ENCODE peak calls at places on chromosomes 3 and 15, in seven cellular contexts. R, V, U, S, M, K and P are unnamed samples.

GRCh38 chr15:76239786-76240185 is 71.5 kb downstream of the ETFA start:
- DNase-seq in U (no peak), M (no peak), S (no peak), K (no peak), V (peak; percentile 39), R (no peak), P (no peak)

GRCh38 chr3:40989141-40990061 is 209.9 kb upstream of the CTNNB1 start:
- DNase-seq in V (no peak), K (no peak), R (no peak), M (peak; percentile 11), U (no peak), S (no peak), P (no peak)

GRCh38 chr15:53759333-53759975 is at the start of gene WDR72:
- DNase-seq in K (no peak), V (no peak), S (no peak), U (no peak), R (peak; percentile 5), M (no peak), P (no peak)

GRCh38 chr3:23017800-23018199 is 185.3 kb upstream of the UBE2E2 start:
- DNase-seq in V (peak; percentile 78), S (no peak), K (no peak), R (no peak), U (no peak), M (peak; percentile 28), P (no peak)

GRCh38 chr15:72472907-72473669 is 1.0 kb upstream of the ARIH1 start:
- DNase-seq in K (no peak), V (peak; percentile 33), S (no peak), M (peak; percentile 47), U (no peak), R (no peak), P (no peak)

GRCh38 chr3:148101061-148101460 is 596.6 kb upstream of the AGTR1 start:
- DNase-seq in M (no peak), R (no peak), U (no peak), K (no peak), S (no peak), V (peak; percentile 70), P (no peak)

GRCh38 chr3:180743813-180744212 is 64.5 kb upstream of the CCDC39 start:
- DNase-seq in U (no peak), V (peak; percentile 0), R (no peak), K (no peak), M (no peak), S (no peak), P (no peak)

GRCh38 chr3:170714562-170715535 is 129.0 kb upstream of the SLC7A14 start:
- DNase-seq in R (no peak), V (peak; percentile 90), K (no peak), U (no peak), S (peak; percentile 53), M (peak; percentile 48), P (no peak)

GRCh38 chr15:73757571-73757970 is 4.4 kb upstream of the INSYN1 start:
- DNase-seq in R (no peak), M (no peak), U (no peak), S (no peak), K (no peak), V (no peak), P (no peak)

GRCh38 chr15:73994912-73995622 is 551 bp downstream of the PML start:
- DNase-seq in M (no peak), R (no peak), V (peak; percentile 29), U (no peak), K (no peak), S (no peak), P (no peak)

GRCh38 chr3:124965413-124965812 is 30.9 kb upstream of the MUC13 start:
- DNase-seq in M (no peak), K (no peak), R (no peak), V (no peak), U (no peak), S (no peak), P (no peak)

GRCh38 chr15:58086479-58086878 is 21.0 kb upstream of the ALDH1A2 start:
- DNase-seq in M (no peak), V (peak; percentile 22), S (no peak), R (no peak), U (no peak), K (no peak), P (no peak)

GRCh38 chr3:109702252-109702651 is 364.9 kb upstream of the DPPA4 start:
- DNase-seq in S (peak; percentile 97), V (peak; percentile 96), K (no peak), R (no peak), U (no peak), M (peak; percentile 72), P (no peak)

GRCh38 chr3:126350502-126351085 is 6.6 kb downstream of the KLF15 start:
- DNase-seq in U (peak; percentile 17), M (no peak), K (no peak), V (no peak), S (no peak), R (no peak), P (no peak)

GRCh38 chr15:31352283-31352880 is 25.7 kb downstream of the KLF13 start:
- DNase-seq in S (no peak), K (no peak), M (no peak), V (peak; percentile 17), U (no peak), R (no peak), P (no peak)

GRCh38 chr3:82020282-82020681 is 258.8 kb upstream of the GBE1 start:
- DNase-seq in K (no peak), M (no peak), S (no peak), R (no peak), V (no peak), U (no peak), P (no peak)

GRCh38 chr15:67762610-67763368 is 62.5 kb upstream of the SKOR1 start:
- DNase-seq in M (no peak), V (no peak), U (no peak), S (no peak), K (no peak), R (no peak), P (no peak)

GRCh38 chr3:5187920-5188418 is 462 bp downstream of the EDEM1 start:
- DNase-seq in V (peak; percentile 41), K (peak; percentile 7), U (peak; percentile 42), R (peak; percentile 41), S (no peak), M (peak; percentile 39), P (no peak)

GRCh38 chr3:129087138-129087702 is 26.6 kb downstream of the GP9 start:
- DNase-seq in S (no peak), M (peak; percentile 39), V (peak; percentile 48), K (no peak), U (peak; percentile 73), R (no peak), P (no peak)

GRCh38 chr3:65347166-65347565 is 659.4 kb upstream of the ADAMTS9 start:
- DNase-seq in K (no peak), S (no peak), V (no peak), U (no peak), R (no peak), M (no peak), P (no peak)

GRCh38 chr3:52043750-52044149 is 12.6 kb downstream of the DUSP7 start:
- DNase-seq in K (no peak), R (no peak), S (no peak), V (no peak), M (no peak), U (no peak), P (no peak)

GRCh38 chr15:44261007-44261706 is 27.4 kb upstream of the GOLM2 start:
- DNase-seq in U (no peak), M (no peak), R (peak; percentile 10), V (no peak), S (no peak), K (no peak), P (no peak)

GRCh38 chr3:10195692-10196091 is 31.0 kb downstream of the IRAK2 start:
- DNase-seq in S (no peak), R (no peak), U (no peak), K (no peak), M (no peak), V (no peak), P (no peak)

GRCh38 chr3:12959838-12960378 is 113.3 kb downstream of the IQSEC1 start:
- DNase-seq in M (no peak), S (no peak), V (no peak), K (no peak), U (no peak), R (peak; percentile 55), P (no peak)

GRCh38 chr3:14297305-14297704 is 105.1 kb upstream of the SLC6A6 start:
- DNase-seq in V (no peak), K (no peak), U (no peak), S (no peak), R (no peak), M (no peak), P (no peak)

DNA sequence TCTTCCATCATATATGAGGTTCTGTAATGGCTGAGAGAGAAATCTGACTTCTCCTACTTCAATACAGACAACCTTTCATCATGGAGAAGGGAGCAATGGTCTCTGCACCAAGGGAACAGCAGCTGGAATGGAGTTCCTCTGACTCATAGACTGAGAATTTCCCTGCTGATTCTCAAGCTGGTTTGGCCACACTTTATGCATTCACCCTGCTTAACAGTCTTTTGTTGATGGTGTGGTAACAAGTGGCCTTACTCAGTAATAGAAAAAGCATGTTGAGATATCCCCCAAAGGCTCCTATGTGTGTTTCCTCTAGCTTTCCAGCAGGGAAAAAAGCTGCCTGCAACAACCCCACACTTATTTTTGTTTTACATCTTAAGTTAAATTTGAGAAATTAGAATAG is 138.1 kb downstream of the GREM1 start:
- DNase-seq in R (no peak), V (peak; percentile 100), M (peak; percentile 99), K (no peak), U (no peak), S (peak; percentile 98), P (no peak)
- TF ChIP-seq CTCF in R (no peak), V (no peak), M (peak; percentile 21), K (no peak), U (no peak), S (peak; percentile 3), P (no peak)

GRCh38 chr3:192566706-192567290 is 160.5 kb downstream of the FGF12 start:
- DNase-seq in R (peak; percentile 69), V (peak; percentile 75), K (peak; percentile 76), M (peak; percentile 93), S (peak; percentile 81), U (peak; percentile 73), P (peak; percentile 71)
- TF ChIP-seq CTCF in R (peak; percentile 69), V (peak; percentile 77), K (peak; percentile 88), M (peak; percentile 73), S (peak; percentile 73), U (peak; percentile 45), P (peak; percentile 73)

GRCh38 chr15:100642950-100643338 is 40.6 kb downstream of the ASB7 start:
- DNase-seq in K (no peak), R (no peak), V (no peak), M (no peak), U (no peak), S (no peak), P (no peak)
- TF ChIP-seq CTCF in K (no peak), R (no peak), V (no peak), M (no peak), U (no peak), S (no peak), P (no peak)

DNA sequence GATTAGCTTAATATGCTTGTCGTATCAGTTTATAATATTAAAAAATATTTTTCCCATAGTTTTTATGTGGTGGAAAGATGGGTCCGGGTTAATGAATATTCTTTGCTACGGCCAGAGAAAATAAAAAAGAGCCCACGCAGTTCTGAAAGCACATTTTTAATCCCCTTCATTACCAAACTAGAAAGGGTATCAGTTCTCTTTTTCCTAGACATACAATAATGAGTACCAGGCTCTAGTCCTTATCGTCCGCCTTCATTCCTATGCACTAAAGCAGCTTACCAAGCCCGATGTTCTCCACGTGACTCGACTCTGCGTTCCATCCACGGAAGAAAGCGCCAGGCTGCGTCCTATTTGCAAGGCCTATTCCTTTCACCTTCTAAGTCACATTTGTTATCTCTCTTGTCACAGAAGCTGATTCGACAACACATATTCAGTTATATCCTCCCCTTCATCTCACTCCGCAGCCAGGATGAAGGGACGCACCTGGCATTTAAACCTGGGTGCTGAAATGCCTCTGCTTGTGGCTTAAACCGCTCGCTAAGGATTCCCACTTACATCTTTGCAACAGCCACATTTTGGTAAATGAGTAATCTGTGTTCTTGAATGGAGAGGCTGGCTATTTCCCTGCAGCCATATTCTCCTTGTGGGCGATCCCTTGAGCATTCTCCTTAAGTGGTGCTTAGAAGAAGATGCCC is 257.0 kb downstream of the CD47 start:
- DNase-seq in V (no peak), R (no peak), M (no peak), S (no peak), K (no peak), U (no peak), P (no peak)
- TF ChIP-seq CTCF in V (no peak), R (no peak), M (no peak), S (no peak), K (no peak), U (no peak), P (no peak)